ENCODE peak calls at places on chromosomes 4 and X, in five cellular contexts. Y, J, M, F and K are unnamed samples.
A peak's percentile ranks its signal among the peaks of the same experiment; 100 is the strongest.

GRCh38 chrX:129930941-129931410 is 25.0 kb downstream of the UTP14A start:
- DNase-seq in Y (no peak), J (peak; percentile 0), M (no peak), F (no peak), K (no peak)

GRCh38 chr4:3302164-3302785 is 9.5 kb downstream of the RGS12 start:
- DNase-seq in Y (peak; percentile 53), J (peak; percentile 50), M (no peak), F (peak; percentile 34), K (no peak)

GRCh38 chr4:15194520-15194919 is 192.2 kb downstream of the CPEB2 start:
- DNase-seq in Y (no peak), J (no peak), M (no peak), F (no peak), K (no peak)

GRCh38 chrX:19889582-19890342 is 2.4 kb upstream of the SH3KBP1 start:
- DNase-seq in Y (peak; percentile 18), J (peak; percentile 89), M (no peak), F (no peak), K (peak; percentile 37)

GRCh38 chr4:10160280-10160856 is 43.8 kb upstream of the WDR1 start:
- DNase-seq in Y (no peak), J (no peak), M (no peak), F (no peak), K (no peak)

GRCh38 chr4:163901305-163901704 is 406.8 kb downstream of the TMA16 start:
- DNase-seq in Y (no peak), J (no peak), M (no peak), F (no peak), K (no peak)

GRCh38 chrX:38375888-38376287 is 23.5 kb downstream of the OTC start:
- DNase-seq in Y (no peak), J (peak; percentile 1), M (no peak), F (no peak), K (no peak)

GRCh38 chr4:15106417-15106816 is 104.1 kb downstream of the CPEB2 start:
- DNase-seq in Y (no peak), J (peak; percentile 1), M (no peak), F (no peak), K (no peak)

GRCh38 chrX:153704021-153704526 is 16.3 kb downstream of the SLC6A8 start:
- DNase-seq in Y (no peak), J (no peak), M (no peak), F (no peak), K (no peak)

GRCh38 chr4:55442541-55442940 is 46.8 kb downstream of the TMEM165 start:
- DNase-seq in Y (no peak), J (no peak), M (no peak), F (no peak), K (no peak)

GRCh38 chr4:6474053-6474568 is 1.7 kb upstream of the PPP2R2C start:
- DNase-seq in Y (no peak), J (no peak), M (no peak), F (no peak), K (peak; percentile 77)

GRCh38 chr4:125359960-125360628 is 45.3 kb downstream of the FAT4 start:
- DNase-seq in Y (no peak), J (no peak), M (no peak), F (no peak), K (no peak)

GRCh38 chr4:164536829-164537228 is 217.1 kb upstream of the SMIM31 start:
- DNase-seq in Y (no peak), J (peak; percentile 48), M (no peak), F (no peak), K (no peak)

GRCh38 chr4:42018451-42018850 is 28.1 kb downstream of the SLC30A9 start:
- DNase-seq in Y (no peak), J (peak; percentile 5), M (no peak), F (no peak), K (no peak)

GRCh38 chr4:15149842-15150592 is 147.7 kb downstream of the CPEB2 start:
- DNase-seq in Y (no peak), J (peak; percentile 72), M (peak; percentile 65), F (no peak), K (peak; percentile 44)

GRCh38 chrX:118353081-118353850 is 7.4 kb downstream of the WDR44 start:
- DNase-seq in Y (no peak), J (no peak), M (no peak), F (no peak), K (no peak)

GRCh38 chr4:61201562-61202099 is 1.5 kb downstream of the ADGRL3 start:
- DNase-seq in Y (peak; percentile 9), J (no peak), M (no peak), F (no peak), K (no peak)

GRCh38 chr4:33512397-33512796 is 2731.9 kb downstream of the ARAP2 start:
- DNase-seq in Y (no peak), J (no peak), M (no peak), F (no peak), K (no peak)

GRCh38 chr4:141099326-141099725 is 33.9 kb downstream of the RNF150 start:
- DNase-seq in Y (no peak), J (peak; percentile 15), M (no peak), F (no peak), K (no peak)

GRCh38 chr4:18454349-18454748 is 432.8 kb upstream of the LCORL start:
- DNase-seq in Y (no peak), J (no peak), M (no peak), F (no peak), K (no peak)

GRCh38 chrX:44003975-44004374 is 30.8 kb upstream of the NDP start:
- DNase-seq in Y (no peak), J (no peak), M (no peak), F (no peak), K (no peak)

GRCh38 chr4:96983830-96984229 is 1143.9 kb downstream of the PDHA2 start:
- DNase-seq in Y (no peak), J (peak; percentile 29), M (no peak), F (no peak), K (no peak)

GRCh38 chr4:1661695-1662094 is 22.4 kb downstream of the FAM53A start:
- DNase-seq in Y (no peak), J (no peak), M (no peak), F (no peak), K (peak; percentile 67)

GRCh38 chrX:105552395-105552794 is 269.9 kb upstream of the NRK start:
- DNase-seq in Y (no peak), J (peak; percentile 2), M (no peak), F (no peak), K (no peak)

GRCh38 chrX:10381218-10381617 is 224.4 kb downstream of the CLCN4 start:
- DNase-seq in Y (no peak), J (no peak), M (no peak), F (no peak), K (no peak)

GRCh38 chr4:13322681-13323101 is 161.4 kb downstream of the RAB28 start:
- DNase-seq in Y (no peak), J (no peak), M (no peak), F (no peak), K (no peak)

GRCh38 chr4:27720010-27720766 is 859.5 kb downstream of the STIM2 start:
- DNase-seq in Y (no peak), J (no peak), M (no peak), F (no peak), K (no peak)

GRCh38 chr4:103018391-103019318 is 850 bp downstream of the SLC9B1 start:
- DNase-seq in Y (no peak), J (no peak), M (no peak), F (no peak), K (no peak)

GRCh38 chr4:153326513-153326912 is 18.0 kb upstream of the MND1 start:
- DNase-seq in Y (no peak), J (peak; percentile 46), M (no peak), F (no peak), K (no peak)

GRCh38 chr4:39497909-39498723 is 29.1 kb downstream of the UGDH start:
- DNase-seq in Y (no peak), J (no peak), M (no peak), F (no peak), K (no peak)

GRCh38 chr4:41935652-41936021 is 408 bp downstream of the TMEM33 start:
- DNase-seq in Y (peak; percentile 9), J (no peak), M (no peak), F (peak; percentile 4), K (no peak)

GRCh38 chr4:129362685-129363274 is 266.8 kb downstream of the C4orf33 start:
- DNase-seq in Y (peak; percentile 20), J (peak; percentile 62), M (no peak), F (peak; percentile 10), K (peak; percentile 11)

GRCh38 chrX:30589146-30589888 is 11.8 kb upstream of the TASL start:
- DNase-seq in Y (no peak), J (no peak), M (no peak), F (no peak), K (no peak)

GRCh38 chr4:72899214-72899613 is 170.3 kb downstream of the COX18 start:
- DNase-seq in Y (no peak), J (no peak), M (no peak), F (no peak), K (no peak)

GRCh38 chrX:68232206-68232605 is 201.1 kb downstream of the OPHN1 start:
- DNase-seq in Y (no peak), J (no peak), M (no peak), F (no peak), K (no peak)

GRCh38 chr4:8079031-8079885 is 79.4 kb downstream of the ABLIM2 start:
- DNase-seq in Y (no peak), J (peak; percentile 64), M (no peak), F (no peak), K (no peak)

GRCh38 chr4:87068591-87069021 is 133.8 kb downstream of the AFF1 start:
- DNase-seq in Y (no peak), J (no peak), M (no peak), F (no peak), K (no peak)

GRCh38 chr4:133390198-133390855 is 241.2 kb downstream of the PCDH10 start:
- DNase-seq in Y (no peak), J (no peak), M (no peak), F (no peak), K (no peak)

GRCh38 chrX:139202742-139203410 is 327.7 kb upstream of the F9 start:
- DNase-seq in Y (no peak), J (no peak), M (no peak), F (no peak), K (no peak)